ENCODE peak calls at places on chromosomes 4 and X, in six cellular contexts. B is SK-N-SH, Q is GM12878, F is H1, J is K562, R is HepG2. Z is an unnamed sample.

GRCh38 chr4:16043820-16044554 is 39.8 kb downstream of the PROM1 start:
- DNase-seq in Q (no peak), F (no peak), J (no peak), R (no peak), B (no peak), Z (no peak)

GRCh38 chr4:167906851-167907250 is 185.5 kb upstream of the ANXA10 start:
- DNase-seq in J (no peak), F (no peak), Q (no peak), B (no peak), R (no peak), Z (no peak)

GRCh38 chr4:1033840-1034551 is 22.6 kb downstream of the FGFRL1 start:
- DNase-seq in F (no peak), B (no peak), J (no peak), R (no peak), Q (no peak), Z (no peak)

GRCh38 chr4:131427000-131427399 is 1722.1 kb upstream of the PCDH10 start:
- DNase-seq in B (no peak), F (no peak), R (no peak), Q (no peak), J (no peak), Z (no peak)

GRCh38 chrX:138856881-138857280 is 145.4 kb upstream of the FGF13 start:
- DNase-seq in Q (no peak), B (no peak), R (no peak), F (no peak), J (no peak), Z (no peak)

GRCh38 chr4:7173821-7174220 is 18.5 kb upstream of the SORCS2 start:
- DNase-seq in F (no peak), Q (no peak), R (no peak), B (no peak), J (no peak), Z (no peak)

GRCh38 chrX:54891573-54891972 is 29.1 kb upstream of the TRO start:
- DNase-seq in Q (no peak), F (no peak), R (peak; percentile 21), B (peak; percentile 29), J (peak; percentile 58), Z (peak; percentile 0)

GRCh38 chr4:128524311-128524710 is 236.7 kb upstream of the PGRMC2 start:
- DNase-seq in Q (no peak), R (no peak), J (no peak), B (no peak), F (no peak), Z (no peak)

GRCh38 chrX:70461026-70461425 is 16.4 kb downstream of the DLG3 start:
- DNase-seq in Q (no peak), J (no peak), F (no peak), R (no peak), B (no peak), Z (no peak)

GRCh38 chr4:123631699-123632098 is 235.1 kb downstream of the SPRY1 start:
- DNase-seq in Q (no peak), R (no peak), J (no peak), F (no peak), B (no peak), Z (no peak)

GRCh38 chrX:129932137-129932791 is 26.3 kb downstream of the UTP14A start:
- DNase-seq in B (peak; percentile 94), F (peak; percentile 77), R (peak; percentile 62), Q (peak; percentile 38), J (peak; percentile 93), Z (peak; percentile 54)

GRCh38 chrX:129931411-129932136 is 25.6 kb downstream of the UTP14A start:
- DNase-seq in B (peak; percentile 86), J (peak; percentile 92), Q (peak; percentile 55), F (peak; percentile 82), R (peak; percentile 62), Z (no peak)

GRCh38 chrX:129934461-129934860 is 28.5 kb downstream of the UTP14A start:
- DNase-seq in B (no peak), F (no peak), J (no peak), R (no peak), Q (no peak), Z (no peak)

GRCh38 chrX:129933700-129934099 is 27.7 kb downstream of the UTP14A start:
- DNase-seq in R (no peak), B (no peak), F (no peak), J (no peak), Q (no peak), Z (no peak)

GRCh38 chrX:129932792-129933321 is 26.9 kb downstream of the UTP14A start:
- DNase-seq in J (peak; percentile 77), R (no peak), Q (no peak), F (no peak), B (no peak), Z (no peak)
- H3K27ac ChIP-seq in J (peak overlapping the region; percentile 78), R (no peak overlapping the region), Q (no peak overlapping the region), F (no peak overlapping the region), B (no peak overlapping the region), Z (no peak overlapping the region)

GRCh38 chr4:39637572-39638357 is 900 bp downstream of the SMIM14 start:
- DNase-seq in R (peak; percentile 64), B (peak; percentile 54), Q (no peak), J (peak; percentile 68), F (peak; percentile 55), Z (peak; percentile 56)
- TF ChIP-seq POLR2AphosphoS5 in R (no peak), B (no peak), Q (no peak), J (no peak), F (peak; percentile 59), Z (no peak)

DNA sequence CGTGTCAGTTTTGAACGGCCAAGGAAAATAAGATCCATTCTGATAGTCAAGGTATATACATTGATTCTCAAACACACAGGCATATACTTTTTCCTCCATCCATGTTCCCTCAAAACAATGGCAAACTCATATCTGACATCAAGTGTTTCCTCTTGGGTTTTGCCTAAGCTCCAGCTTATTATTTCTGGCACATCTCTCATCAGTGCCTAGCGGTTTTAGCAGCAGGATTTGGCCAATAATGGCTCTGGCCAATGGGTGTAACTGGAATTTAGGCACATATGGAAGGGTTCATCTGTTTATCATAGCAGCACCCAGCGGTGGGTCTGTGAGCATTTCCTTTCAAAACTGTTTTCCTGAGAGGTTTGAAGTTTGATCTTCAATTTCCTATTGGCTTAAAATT is 161.6 kb upstream of the TLL1 start:
- DNase-seq in B (no peak), J (no peak), F (no peak), Q (no peak), R (no peak), Z (no peak)
- TF ChIP-seq GABPA in B (no peak), J (no peak), F (no peak), Q (no peak), R (no peak), Z (no peak)

GRCh38 chrX:153727108-153727931 is 2.7 kb downstream of the ABCD1 start:
- DNase-seq in R (peak; percentile 43), B (no peak), F (no peak), J (no peak), Q (no peak), Z (peak; percentile 49)

GRCh38 chrX:153728095-153728494 is 3.4 kb downstream of the ABCD1 start:
- DNase-seq in J (no peak), B (no peak), F (no peak), R (peak; percentile 37), Q (no peak), Z (no peak)

GRCh38 chrX:153725039-153725831 is 579 bp downstream of the ABCD1 start:
- DNase-seq in J (no peak), R (no peak), Q (no peak), B (no peak), F (peak; percentile 49), Z (peak; percentile 32)

GRCh38 chrX:153725832-153726285 is 1.2 kb downstream of the ABCD1 start:
- DNase-seq in F (no peak), R (no peak), B (peak; percentile 41), Q (no peak), J (no peak), Z (no peak)

GRCh38 chrX:153726286-153727107 is 1.8 kb downstream of the ABCD1 start:
- DNase-seq in R (peak; percentile 75), B (peak; percentile 80), Q (peak; percentile 48), F (peak; percentile 72), J (peak; percentile 81), Z (peak; percentile 63)
- H3K27ac ChIP-seq in R (peak overlapping the region; percentile 92), B (peak overlapping the region; percentile 47), Q (peak overlapping the region; percentile 28), F (no peak overlapping the region), J (peak overlapping the region; percentile 83), Z (peak overlapping the region; percentile 93)

DNA sequence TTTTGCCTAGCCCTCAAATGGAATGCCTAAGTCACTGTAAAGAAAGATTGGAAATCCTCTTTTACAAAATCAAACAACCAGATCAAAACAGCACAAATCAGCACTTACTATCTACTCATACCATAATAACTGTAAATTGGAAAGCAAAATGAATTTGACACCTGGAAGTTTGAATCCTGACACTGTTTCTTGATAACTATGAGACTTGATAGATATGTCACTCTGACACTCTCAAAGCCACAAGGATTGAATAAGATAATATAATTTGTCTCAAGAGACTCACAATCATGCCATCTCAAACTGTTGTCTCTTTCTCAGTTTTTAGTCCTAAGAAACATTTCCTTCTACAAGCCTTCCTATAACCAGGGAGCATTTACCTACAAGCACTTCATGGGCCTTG is 302.6 kb upstream of the DIAPH2 start:
- DNase-seq in F (no peak), R (no peak), Q (no peak), J (no peak), B (no peak), Z (no peak)
- TF ChIP-seq POLR2AphosphoS5 in F (no peak), R (no peak), Q (no peak), J (no peak), B (no peak), Z (no peak)

DNA sequence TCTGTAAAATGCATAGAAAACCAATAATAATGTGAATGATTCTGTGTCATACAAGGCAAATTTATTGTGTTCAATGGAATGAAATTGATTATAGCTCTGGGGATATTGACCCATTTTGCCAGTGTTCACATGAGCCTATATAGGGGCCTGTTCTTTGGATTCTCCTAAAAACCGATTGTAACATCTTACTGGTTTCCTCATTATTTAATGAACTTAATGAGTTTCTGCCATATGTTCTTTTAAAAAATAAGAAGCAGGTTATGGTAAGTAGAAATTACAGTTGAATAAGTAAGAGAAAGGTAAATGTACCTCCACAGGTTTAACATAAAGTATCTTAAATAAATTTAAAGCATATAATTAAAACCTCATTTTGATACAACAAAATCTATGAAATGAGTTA is 24.6 kb upstream of the ADGRL3 start:
- DNase-seq in J (no peak), F (no peak), B (no peak), R (no peak), Q (no peak), Z (no peak)
- TF ChIP-seq GABPA in J (no peak), F (no peak), B (no peak), R (no peak), Q (no peak), Z (no peak)

Z was measured in HL-60.